ENCODE peak calls at places on chromosome 4, in ten cellular contexts. E is A673, Q is upper lobe of left lung, W is neural progenitor cell, O is PC-3, K is pancreas, C is A549, Z is ascending aorta, U is heart left ventricle, V is right lobe of liver. X is an unnamed sample.

GRCh38 chr4:62618042-62618441 is 1417.9 kb downstream of the ADGRL3 start:
- DNase-seq in E (no peak), Q (no peak), W (no peak), O (no peak), K (no peak), C (no peak), Z (no peak), U (no peak), V (no peak), X (no peak)

GRCh38 chr4:88629826-88630225 is 37.5 kb downstream of the HERC3 start:
- DNase-seq in E (no peak), Q (no peak), W (no peak), O (peak; percentile 55), K (no peak), C (no peak), Z (no peak), U (no peak), V (no peak), X (no peak)

GRCh38 chr4:4383085-4383484 is 3.8 kb upstream of the NSG1 start:
- DNase-seq in E (no peak), Q (no peak), W (no peak), O (no peak), K (no peak), C (no peak), Z (no peak), U (peak; percentile 66), V (no peak), X (no peak)

GRCh38 chr4:113756005-113756410 is 5.5 kb downstream of the CAMK2D start:
- DNase-seq in E (peak; percentile 95), Q (no peak), W (no peak), O (peak; percentile 63), K (no peak), C (no peak), Z (no peak), U (no peak), V (no peak), X (no peak)

GRCh38 chr4:138113819-138114415 is 128.2 kb downstream of the SLC7A11 start:
- DNase-seq in E (no peak), Q (no peak), W (no peak), O (peak; percentile 17), K (no peak), C (no peak), Z (no peak), U (no peak), V (no peak), X (no peak)

GRCh38 chr4:175758595-175758994 is 53.5 kb downstream of the GPM6A start:
- DNase-seq in E (peak; percentile 5), Q (no peak), W (no peak), O (no peak), K (no peak), C (no peak), Z (no peak), U (no peak), V (no peak), X (no peak)

GRCh38 chr4:88018471-88018870 is 11.0 kb downstream of the PKD2 start:
- DNase-seq in E (no peak), Q (no peak), W (no peak), O (no peak), K (no peak), C (no peak), Z (peak; percentile 88), U (peak; percentile 51), V (no peak), X (peak; percentile 46)

GRCh38 chr4:189299706-189300105 is 641.0 kb upstream of the FRG1 start:
- DNase-seq in E (no peak), Q (no peak), W (no peak), O (no peak), K (no peak), C (no peak), Z (no peak), U (no peak), V (no peak), X (no peak)

GRCh38 chr4:8307126-8307525 is 37.6 kb downstream of the HTRA3 start:
- DNase-seq in E (no peak), Q (no peak), W (no peak), O (no peak), K (no peak), C (no peak), Z (peak; percentile 58), U (no peak), V (peak; percentile 29), X (no peak)

GRCh38 chr4:124945422-124945821 is 232.9 kb upstream of the ANKRD50 start:
- DNase-seq in E (no peak), Q (no peak), W (no peak), O (no peak), K (no peak), C (no peak), Z (no peak), U (no peak), V (no peak), X (no peak)

GRCh38 chr4:124940387-124940786 is 227.9 kb upstream of the ANKRD50 start:
- DNase-seq in E (peak; percentile 87), Q (no peak), W (no peak), O (peak; percentile 88), K (no peak), C (peak; percentile 42), Z (no peak), U (no peak), V (no peak), X (no peak)

GRCh38 chr4:124943938-124944337 is 231.4 kb upstream of the ANKRD50 start:
- DNase-seq in E (no peak), Q (no peak), W (no peak), O (no peak), K (no peak), C (no peak), Z (no peak), U (no peak), V (no peak), X (no peak)

GRCh38 chr4:124941267-124941666 is 228.7 kb upstream of the ANKRD50 start:
- DNase-seq in E (no peak), Q (no peak), W (no peak), O (peak; percentile 80), K (no peak), C (no peak), Z (no peak), U (no peak), V (no peak), X (no peak)

DNA sequence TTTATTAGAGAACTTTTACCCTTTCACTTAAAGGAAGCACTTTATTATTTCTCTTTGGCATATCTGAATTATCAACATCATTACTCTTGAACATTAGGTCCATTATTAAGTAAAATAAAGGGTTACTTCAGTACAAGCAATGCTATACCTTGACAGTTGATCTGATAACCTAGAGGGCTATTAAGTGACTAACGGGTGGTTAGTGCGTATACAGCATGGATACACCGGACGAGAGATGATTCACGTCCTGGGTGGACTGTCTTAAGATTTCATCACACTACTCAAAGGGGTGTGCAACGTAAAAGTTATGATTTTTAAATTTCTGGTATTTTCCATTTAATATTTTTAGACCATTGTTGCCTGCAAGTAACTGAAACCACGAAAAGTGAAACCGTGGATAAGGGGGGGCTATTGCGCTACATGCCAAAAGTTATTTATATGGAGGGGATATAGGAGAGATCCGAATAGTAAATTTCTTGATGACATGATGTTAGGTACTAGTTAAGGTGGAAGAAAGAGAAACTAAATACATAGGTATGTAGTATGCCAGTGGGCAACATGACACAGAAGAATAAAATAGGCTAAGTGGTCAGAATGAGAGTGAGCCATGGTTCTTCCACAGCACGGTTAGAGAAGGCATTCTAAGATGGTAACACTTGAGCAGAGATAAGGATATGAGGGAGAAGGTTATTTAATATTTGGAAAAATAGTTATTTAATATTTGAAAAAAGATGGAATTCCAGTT is 230.8 kb upstream of the ANKRD50 start:
- DNase-seq in E (no peak), Q (no peak), W (no peak), O (peak; percentile 89), K (no peak), C (peak; percentile 35), Z (no peak), U (no peak), V (no peak), X (no peak)
- H3K27ac ChIP-seq in E (no peak overlapping the region), Q (no peak overlapping the region), W (no peak overlapping the region), O (peak overlapping the region; percentile 98), K (no peak overlapping the region), C (no peak overlapping the region), Z (no peak overlapping the region), U (no peak overlapping the region), V (no peak overlapping the region), X (no peak overlapping the region)

DNA sequence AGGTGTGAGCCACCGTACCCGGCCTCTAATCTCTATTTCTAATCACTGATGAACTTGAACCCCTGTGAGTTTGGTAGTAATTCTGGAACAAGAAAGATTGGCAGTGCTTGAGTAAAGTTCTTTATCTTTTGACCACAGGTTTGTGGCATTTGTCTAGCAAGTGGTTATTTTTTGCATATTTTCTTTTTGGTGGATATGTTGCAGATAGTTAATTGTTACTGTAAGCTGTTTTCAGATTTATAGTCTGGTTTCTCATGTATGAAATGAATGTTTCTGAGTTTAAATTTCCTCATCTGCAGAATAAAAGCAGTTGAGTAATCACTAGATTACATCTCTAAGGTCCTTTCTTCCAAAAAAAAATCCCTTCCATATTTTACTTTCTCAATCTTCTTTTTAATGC is 105.2 kb downstream of the GASK1B start:
- DNase-seq in E (no peak), Q (no peak), W (no peak), O (no peak), K (no peak), C (no peak), Z (no peak), U (no peak), V (no peak), X (no peak)
- TF ChIP-seq CTCF in E (no peak), Q (no peak), W (no peak), O (no peak), K (no peak), C (no peak), Z (no peak), U (no peak), V (no peak), X (no peak)

GRCh38 chr4:170110290-170110672 is 20.5 kb upstream of the AADAT start:
- DNase-seq in E (no peak), Q (no peak), W (peak; percentile 30), O (no peak), K (no peak), C (no peak), Z (no peak), U (no peak), V (no peak), X (no peak)
- H3K4me1 ChIP-seq in E (peaks cover 10% of the 10 kb centered on the region), Q (no peaks in the 10 kb centered on the region), W (peaks cover 32% of the 10 kb centered on the region), O (no peaks in the 10 kb centered on the region), K (no peaks in the 10 kb centered on the region), C (no peaks in the 10 kb centered on the region), Z (no peaks in the 10 kb centered on the region), U (no peaks in the 10 kb centered on the region), V (no peaks in the 10 kb centered on the region), X (no peaks in the 10 kb centered on the region)

DNA sequence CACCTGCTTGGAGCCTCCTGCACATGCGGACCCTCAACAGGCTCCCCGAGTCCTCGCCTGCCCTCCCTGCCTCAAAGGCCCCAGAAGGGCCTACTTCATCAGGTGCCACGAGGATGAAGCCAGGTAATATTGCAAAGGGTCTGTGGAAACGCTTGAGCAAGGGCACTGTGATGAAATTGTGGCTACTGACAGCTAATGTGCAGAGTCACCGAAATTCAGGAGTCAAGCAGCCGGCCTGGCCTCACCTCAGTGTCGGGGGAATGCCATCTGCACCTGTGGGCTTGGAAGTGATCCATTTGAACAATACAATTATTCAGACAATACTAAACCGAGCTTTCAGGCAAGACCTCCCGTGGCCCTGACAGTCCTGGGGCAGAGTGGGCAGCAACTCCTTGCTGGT is 3.1 kb upstream of the FGFR3 start:
- DNase-seq in E (no peak), Q (no peak), W (no peak), O (no peak), K (no peak), C (no peak), Z (no peak), U (no peak), V (no peak), X (no peak)
- H3K27ac ChIP-seq in E (no peak overlapping the region), Q (no peak overlapping the region), W (no peak overlapping the region), O (no peak overlapping the region), K (no peak overlapping the region), C (no peak overlapping the region), Z (no peak overlapping the region), U (no peak overlapping the region), V (no peak overlapping the region), X (no peak overlapping the region)